ENCODE peak calls at places on chromosomes 1 and 21, in four cellular contexts. F is uterus, Y is testis, Q is astrocyte. A is an unnamed sample.

GRCh38 chr21:36710729-36711048 is 11.8 kb downstream of the SIM2 start:
- DNase-seq in Y (no peak), F (no peak), Q (no peak), A (peak; percentile 34)

GRCh38 chr21:45768011-45768740 is 124.7 kb downstream of the PCBP3 start:
- DNase-seq in F (no peak), Q (peak; percentile 57), Y (no peak), A (no peak)

GRCh38 chr21:42389449-42389835 is 6.4 kb downstream of the TMPRSS3 start:
- DNase-seq in Y (no peak), Q (no peak), F (no peak), A (no peak)

GRCh38 chr1:8252266-8252951 is 65.5 kb upstream of the SLC45A1 start:
- DNase-seq in Y (no peak), Q (no peak), F (no peak), A (no peak)

GRCh38 chr1:85894651-85895050 is 186.4 kb upstream of the ZNHIT6 start:
- DNase-seq in F (no peak), Y (peak; percentile 54), Q (peak; percentile 4), A (no peak)

GRCh38 chr1:162892916-162893714 is 32.1 kb upstream of the CCDC190 start:
- DNase-seq in Y (no peak), Q (no peak), F (no peak), A (no peak)

GRCh38 chr1:159177273-159177907 is 6.0 kb downstream of the CADM3 start:
- DNase-seq in F (no peak), Y (peak; percentile 65), Q (peak; percentile 59), A (no peak)

GRCh38 chr1:37861151-37861550 is 1.8 kb upstream of the MTF1 start:
- DNase-seq in F (no peak), Y (no peak), Q (no peak), A (no peak)

GRCh38 chr1:104765115-104765514 is 1015.4 kb downstream of the AMY1C start:
- DNase-seq in Q (no peak), Y (no peak), F (no peak), A (no peak)

GRCh38 chr1:17743925-17744324 is 11.2 kb upstream of the ACTL8 start:
- DNase-seq in Q (no peak), F (no peak), Y (no peak), A (no peak)

GRCh38 chr1:67020304-67020703 is 33.6 kb downstream of the SLC35D1 start:
- DNase-seq in Q (peak; percentile 90), Y (no peak), F (no peak), A (no peak)

GRCh38 chr1:33381979-33382378 is 48.9 kb downstream of the PHC2 start:
- DNase-seq in Y (no peak), Q (no peak), F (no peak), A (no peak)

GRCh38 chr1:30375156-30375555 is 348.2 kb downstream of the MATN1 start:
- DNase-seq in F (no peak), Q (no peak), Y (peak; percentile 2), A (no peak)

GRCh38 chr1:11836955-11837766 is 10.4 kb downstream of the NPPA start:
- DNase-seq in Q (no peak), F (no peak), Y (peak; percentile 20), A (no peak)

GRCh38 chr21:31548688-31549087 is 110.8 kb upstream of the SOD1 start:
- DNase-seq in F (no peak), Y (no peak), Q (no peak), A (no peak)

GRCh38 chr1:203055166-203055799 is 29.0 kb downstream of the PPFIA4 start:
- DNase-seq in Q (no peak), Y (no peak), F (no peak), A (no peak)

GRCh38 chr1:180182721-180183311 is 28.1 kb downstream of the QSOX1 start:
- DNase-seq in Q (no peak), Y (no peak), F (no peak), A (no peak)

GRCh38 chr1:52899445-52899894 is 22.1 kb downstream of the ECHDC2 start:
- DNase-seq in Y (no peak), Q (peak; percentile 22), F (no peak), A (no peak)

GRCh38 chr21:29238052-29238966 is 60.4 kb upstream of the BACH1 start:
- DNase-seq in Y (no peak), Q (no peak), F (no peak), A (no peak)

GRCh38 chr1:235227414-235227813 is 66.4 kb upstream of the RBM34 start:
- DNase-seq in F (no peak), Y (no peak), Q (no peak), A (no peak)

GRCh38 chr21:40128891-40129290 is 261.7 kb downstream of the PCP4 start:
- DNase-seq in Q (no peak), Y (no peak), F (no peak), A (no peak)

GRCh38 chr1:154478013-154478412 is 24.0 kb upstream of the TDRD10 start:
- DNase-seq in Y (peak; percentile 94), Q (no peak), F (no peak), A (no peak)

GRCh38 chr1:97711858-97712257 is 209.0 kb downstream of the DPYD start:
- DNase-seq in Q (no peak), Y (no peak), F (no peak), A (no peak)

GRCh38 chr21:27346041-27346448 is 379.2 kb upstream of the ADAMTS5 start:
- DNase-seq in Q (peak; percentile 20), F (no peak), Y (no peak), A (no peak)

GRCh38 chr1:1630191-1630964 is 1.6 kb upstream of the MMP23B start:
- DNase-seq in Y (peak; percentile 75), Q (peak; percentile 38), F (no peak), A (peak; percentile 66)

GRCh38 chr1:13627128-13627527 is 43.5 kb downstream of the PDPN start:
- DNase-seq in F (no peak), Q (no peak), Y (no peak), A (no peak)

GRCh38 chr1:84382127-84382526 is 16.2 kb upstream of the DNASE2B start:
- DNase-seq in Q (no peak), Y (no peak), F (no peak), A (no peak)

GRCh38 chr1:84390231-84390630 is 8.1 kb upstream of the DNASE2B start:
- DNase-seq in Y (no peak), F (no peak), Q (no peak), A (no peak)

GRCh38 chr1:84385347-84385746 is 12.9 kb upstream of the DNASE2B start:
- DNase-seq in Y (no peak), Q (no peak), F (no peak), A (no peak)

GRCh38 chr1:84386716-84387479 is 11.4 kb upstream of the DNASE2B start:
- DNase-seq in Y (no peak), Q (no peak), F (no peak), A (no peak)

DNA sequence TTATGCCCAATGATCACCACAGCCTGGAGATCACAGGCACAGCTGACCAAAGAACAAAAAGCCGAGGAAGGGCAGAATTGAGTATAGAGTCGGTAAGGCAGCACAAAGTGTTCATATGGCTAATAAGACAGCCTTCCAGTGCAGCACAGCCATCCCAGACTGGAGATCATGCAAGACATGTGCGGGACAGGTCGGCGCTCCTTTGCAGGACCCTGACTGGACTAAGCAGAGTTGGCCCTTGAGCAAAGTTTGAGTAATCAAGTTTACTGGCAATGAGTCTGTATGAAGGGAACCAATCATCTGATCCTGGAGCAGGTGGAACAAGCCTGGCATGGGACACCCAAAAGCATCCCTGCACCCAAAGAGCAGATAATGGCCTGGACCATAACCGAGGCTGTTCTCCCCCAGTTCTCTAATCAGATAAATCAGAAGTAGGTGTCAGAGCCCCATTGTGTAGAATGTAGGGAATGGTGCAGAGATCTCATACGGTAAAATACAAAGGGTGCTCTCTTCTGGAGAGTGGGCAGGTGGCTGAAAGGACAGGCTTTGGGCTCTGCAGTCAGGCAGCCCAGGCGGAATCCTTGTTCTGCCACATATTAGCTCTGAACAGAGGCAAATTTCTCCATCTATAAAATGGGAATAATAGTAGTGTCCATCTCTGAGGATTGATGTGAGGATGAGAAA is 10.7 kb upstream of the DNASE2B start:
- DNase-seq in F (no peak), Y (no peak), Q (no peak), A (no peak)
- TF ChIP-seq CTCF in F (no peak), Y (no peak), Q (no peak), A (no peak)

GRCh38 chr1:3330771-3331245 is 123.7 kb upstream of the ARHGEF16 start:
- DNase-seq in F (no peak), Q (no peak), Y (no peak), A (no peak)
- H3K27ac ChIP-seq in F (no peak overlapping the region), Q (no peak overlapping the region), Y (no peak overlapping the region), A (peak overlapping the region; percentile 43)

GRCh38 chr1:111184648-111185047 is 15.8 kb downstream of the DENND2D start:
- DNase-seq in F (no peak), Y (no peak), Q (no peak), A (no peak)
- H3K36me3 ChIP-seq in F (no peaks in the 10 kb centered on the region), Y (no peaks in the 10 kb centered on the region), Q (peaks cover 11% of the 10 kb centered on the region), A (peaks cover 60% of the 10 kb centered on the region)

DNA sequence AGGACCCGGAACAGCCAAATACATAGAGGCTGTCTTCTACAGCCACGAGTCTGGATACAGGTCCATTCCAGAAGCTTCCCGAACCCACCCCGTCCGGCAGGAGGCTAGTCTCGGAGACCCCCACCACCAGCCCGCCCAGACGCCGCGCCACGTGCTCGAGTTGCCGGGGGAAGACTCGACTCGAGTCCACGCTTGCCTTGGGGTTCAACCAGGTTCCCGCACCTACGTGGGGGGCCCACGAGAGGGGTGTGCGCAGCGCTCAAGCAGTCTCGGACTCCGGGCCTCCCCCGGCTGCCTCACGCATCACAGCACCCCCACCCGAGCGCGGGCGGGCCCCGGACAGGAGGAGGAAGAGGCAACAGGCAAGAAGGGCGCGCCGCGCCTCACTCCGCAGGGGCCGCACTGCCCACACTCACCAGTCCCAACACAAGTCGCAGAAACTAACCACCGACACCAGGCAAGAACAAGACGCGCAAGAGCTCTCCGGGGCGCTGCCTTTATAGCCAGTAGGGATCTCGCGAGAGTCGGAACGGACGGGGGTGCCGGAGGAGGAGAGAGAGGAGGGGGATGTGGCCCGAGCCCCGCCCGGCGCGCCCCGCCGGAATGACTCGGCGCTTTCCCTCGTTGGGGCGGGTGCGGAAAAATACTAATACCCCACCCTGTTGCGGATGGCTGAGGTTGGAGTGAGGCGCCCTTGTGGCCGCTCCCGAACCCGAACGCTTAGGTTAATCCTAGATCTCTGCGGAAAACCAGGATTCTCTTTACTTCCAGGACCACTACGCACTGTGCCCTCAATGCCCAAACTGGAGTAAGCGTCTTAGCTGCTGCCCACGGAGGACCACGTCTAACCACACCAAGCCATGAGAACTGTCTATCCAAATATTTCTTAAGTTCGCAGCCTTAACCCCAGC is at the start of gene PRDX1:
- DNase-seq in F (peak; percentile 98), Q (peak; percentile 82), Y (peak; percentile 97), A (peak; percentile 98)
- TF ChIP-seq CTCF in F (peak; percentile 24), Q (peak; percentile 3), Y (no peak), A (peak; percentile 24)

A was measured in tibial artery.